ENCODE peak calls at places on chromosomes 2 and 18, in four cellular contexts. B, V, L and A are unnamed samples.

GRCh38 chr18:22983175-22983574 is 50.0 kb downstream of the RBBP8 start:
- DNase-seq in B (no peak), V (peak; percentile 6), L (no peak), A (peak; percentile 48)

GRCh38 chr2:9617749-9618148 is 13.0 kb downstream of the YWHAQ start:
- DNase-seq in B (no peak), V (no peak), L (no peak), A (no peak)

GRCh38 chr18:27838230-27838629 is 338.7 kb downstream of the CDH2 start:
- DNase-seq in B (no peak), V (no peak), L (no peak), A (no peak)

GRCh38 chr2:27071990-27072830 is 756 bp upstream of the OST4 start:
- DNase-seq in B (no peak), V (no peak), L (no peak), A (peak; percentile 68)

GRCh38 chr2:218022851-218023530 is 20.2 kb upstream of the TNS1 start:
- DNase-seq in B (no peak), V (no peak), L (no peak), A (no peak)

GRCh38 chr18:77000527-77000926 is 132.1 kb downstream of the MBP start:
- DNase-seq in B (no peak), V (peak; percentile 23), L (peak; percentile 57), A (peak; percentile 61)

GRCh38 chr2:41879367-41879871 is 168.4 kb upstream of the PKDCC start:
- DNase-seq in B (no peak), V (no peak), L (no peak), A (no peak)

GRCh38 chr2:121282800-121283382 is 2.1 kb downstream of the TFCP2L1 start:
- DNase-seq in B (no peak), V (peak; percentile 28), L (no peak), A (no peak)

GRCh38 chr2:69305712-69306611 is 81.1 kb downstream of the GFPT1 start:
- DNase-seq in B (no peak), V (no peak), L (peak; percentile 14), A (peak; percentile 62)

GRCh38 chr2:15797231-15797945 is 143.0 kb upstream of the MYCN start:
- DNase-seq in B (no peak), V (no peak), L (peak; percentile 23), A (peak; percentile 78)

GRCh38 chr2:166573393-166573792 is 79.3 kb upstream of the SCN7A start:
- DNase-seq in B (no peak), V (no peak), L (no peak), A (peak; percentile 63)

GRCh38 chr2:240230424-240230945 is 90.0 kb upstream of the OTOS start:
- DNase-seq in B (no peak), V (no peak), L (no peak), A (no peak)

GRCh38 chr18:22346968-22347611 is 70.6 kb downstream of the CTAGE1 start:
- DNase-seq in B (no peak), V (no peak), L (no peak), A (peak; percentile 81)

GRCh38 chr18:32274307-32274706 is 84.5 kb downstream of the MEP1B start:
- DNase-seq in B (no peak), V (no peak), L (no peak), A (no peak)

GRCh38 chr18:32267463-32267862 is 77.6 kb downstream of the MEP1B start:
- DNase-seq in B (no peak), V (no peak), L (no peak), A (no peak)

GRCh38 chr18:32276896-32277295 is 87.1 kb downstream of the MEP1B start:
- DNase-seq in B (no peak), V (no peak), L (no peak), A (no peak)

GRCh38 chr18:32276256-32276655 is 86.4 kb downstream of the MEP1B start:
- DNase-seq in B (no peak), V (no peak), L (no peak), A (no peak)

GRCh38 chr18:32271649-32272324 is 81.9 kb downstream of the MEP1B start:
- DNase-seq in B (no peak), V (peak; percentile 40), L (peak; percentile 56), A (peak; percentile 83)
- TF ChIP-seq JUNB in B (no peak), V (no peak), L (no peak), A (no peak)

GRCh38 chr2:23762141-23762540 is 164.8 kb downstream of the ATAD2B start:
- DNase-seq in B (no peak), V (no peak), L (no peak), A (no peak)

GRCh38 chr2:23756593-23757292 is 170.2 kb downstream of the ATAD2B start:
- DNase-seq in B (no peak), V (no peak), L (no peak), A (no peak)

GRCh38 chr2:23761638-23762037 is 165.3 kb downstream of the ATAD2B start:
- DNase-seq in B (no peak), V (no peak), L (peak; percentile 14), A (no peak)

GRCh38 chr2:23757686-23758433 is 169.1 kb downstream of the ATAD2B start:
- DNase-seq in B (no peak), V (peak; percentile 43), L (peak; percentile 31), A (no peak)

DNA sequence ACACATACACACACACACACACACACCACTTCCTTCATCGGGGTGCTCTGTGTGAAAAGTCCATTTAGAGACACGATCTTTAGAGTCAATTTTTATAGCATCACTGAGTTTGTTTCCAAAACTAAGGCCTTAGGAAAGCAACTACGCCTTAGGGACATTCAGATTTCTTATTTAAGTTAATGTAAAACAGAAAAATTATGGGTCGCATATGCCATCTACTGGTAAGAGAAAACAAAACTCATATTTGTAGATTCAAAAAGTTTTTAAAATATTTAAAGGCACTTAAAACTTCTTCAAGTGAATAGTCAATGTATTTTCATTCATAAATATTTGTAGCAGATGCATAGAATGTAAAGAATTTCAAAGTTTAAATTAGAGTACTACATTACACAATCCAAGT is 166.2 kb downstream of the ATAD2B start:
- DNase-seq in B (no peak), V (peak; percentile 10), L (no peak), A (peak; percentile 38)
- TF ChIP-seq CTCF in B (no peak), V (peak; percentile 60), L (no peak), A (no peak)

GRCh38 chr2:85212846-85213245 is 79.7 kb downstream of the TCF7L1 start:
- DNase-seq in B (no peak), V (no peak), L (no peak), A (no peak)
- TF ChIP-seq JUNB in B (no peak), V (no peak), L (no peak), A (no peak)

GRCh38 chr2:11746807-11747459 is 501 bp downstream of the LPIN1 start:
- DNase-seq in B (no peak), V (no peak), L (no peak), A (peak; percentile 66)

GRCh38 chr2:11748018-11748860 is 1.8 kb downstream of the LPIN1 start:
- DNase-seq in B (no peak), V (no peak), L (no peak), A (no peak)

GRCh38 chr2:11744631-11745394 is 1.6 kb upstream of the LPIN1 start:
- DNase-seq in B (no peak), V (peak; percentile 60), L (peak; percentile 40), A (peak; percentile 82)

GRCh38 chr2:11745613-11746375 is 638 bp upstream of the LPIN1 start:
- DNase-seq in B (no peak), V (no peak), L (no peak), A (no peak)

DNA sequence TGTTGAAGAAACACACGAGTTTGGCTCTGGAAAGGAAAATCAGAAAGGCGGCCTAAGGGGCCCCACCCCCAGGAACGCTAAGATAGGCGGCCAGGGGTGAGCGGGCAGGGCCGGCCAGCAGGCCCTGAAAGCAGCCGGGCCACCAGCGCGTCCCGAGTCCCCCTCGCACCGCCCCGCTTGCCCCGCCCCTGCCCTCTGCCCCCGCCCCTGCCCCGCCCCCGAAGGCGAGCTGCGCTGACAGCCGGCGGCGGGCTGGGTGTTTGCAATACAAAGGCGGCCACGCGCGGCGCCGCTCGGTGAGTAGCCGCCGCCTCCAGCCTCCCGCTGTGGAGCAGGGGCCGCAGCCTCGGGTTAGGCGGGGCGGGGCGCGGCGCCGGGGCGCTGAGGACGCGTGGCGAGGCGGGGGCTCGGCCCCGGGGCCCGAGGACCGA is at the start of gene LPIN1:
- DNase-seq in B (no peak), V (peak; percentile 86), L (peak; percentile 93), A (peak; percentile 91)
- TF ChIP-seq CTCF in B (no peak), V (peak; percentile 17), L (peak; percentile 39), A (no peak)

GRCh38 chr2:6352247-6352646 is 513.5 kb downstream of the CMPK2 start:
- DNase-seq in B (peak; percentile 94), V (no peak), L (no peak), A (no peak)

GRCh38 chr2:6354546-6354945 is 511.2 kb downstream of the CMPK2 start:
- DNase-seq in B (no peak), V (no peak), L (no peak), A (no peak)

GRCh38 chr2:6356127-6356761 is 509.5 kb downstream of the CMPK2 start:
- DNase-seq in B (no peak), V (no peak), L (no peak), A (no peak)

GRCh38 chr2:6353669-6354068 is 512.0 kb downstream of the CMPK2 start:
- DNase-seq in B (peak; percentile 79), V (no peak), L (no peak), A (no peak)

DNA sequence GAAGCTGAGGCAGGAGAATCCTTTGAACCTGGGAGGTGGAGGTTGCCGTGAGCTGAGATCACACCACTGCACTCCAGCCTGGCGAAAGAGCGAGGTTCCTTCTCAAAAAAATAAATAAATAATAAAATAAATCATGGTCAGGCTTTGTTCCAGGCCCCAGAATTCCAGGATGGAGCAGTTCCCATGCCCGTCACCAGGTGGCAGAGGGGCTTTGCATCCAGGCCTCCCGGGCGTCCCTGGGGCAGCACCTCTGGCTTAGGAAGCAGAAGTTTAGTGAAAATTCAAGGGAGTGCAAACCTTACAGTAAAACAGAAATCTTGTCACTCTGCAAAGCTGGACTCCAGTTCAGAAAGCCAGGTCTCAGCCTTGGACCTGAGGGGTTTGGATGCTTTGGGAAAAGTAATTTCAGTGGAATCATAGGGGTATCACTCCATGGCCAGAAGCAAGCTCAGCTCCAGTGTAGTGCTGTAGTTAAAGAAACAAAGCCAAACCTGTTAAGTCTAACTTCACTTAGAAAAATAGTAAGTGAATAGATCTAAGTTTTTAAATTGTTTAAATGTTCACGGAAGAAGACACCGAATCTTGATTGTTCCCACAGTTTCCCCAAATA is 512.7 kb downstream of the CMPK2 start:
- DNase-seq in B (no peak), V (no peak), L (no peak), A (peak; percentile 81)
- TF ChIP-seq JUNB in B (no peak), V (no peak), L (no peak), A (no peak)

DNA sequence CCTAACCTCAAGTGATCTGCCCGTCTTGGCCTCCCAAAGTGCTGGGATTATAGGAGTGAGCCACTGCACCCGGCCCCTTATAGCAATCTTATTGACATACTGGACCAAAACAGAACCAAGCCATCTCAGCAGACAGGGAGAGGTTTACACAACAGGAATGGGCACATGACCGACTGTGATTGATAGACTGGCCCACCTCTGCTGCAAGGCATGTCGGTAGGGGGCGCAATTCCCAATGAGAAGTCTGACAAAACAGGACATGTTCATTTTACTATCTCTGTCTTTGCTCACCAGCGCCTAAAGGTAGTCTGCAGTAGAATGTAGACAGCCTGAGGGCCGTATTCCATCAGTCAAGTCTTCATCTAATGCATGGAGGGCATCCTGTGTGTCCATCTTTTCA is 2.0 kb downstream of the LYPD6B start:
- DNase-seq in B (no peak), V (peak; percentile 6), L (peak; percentile 72), A (peak; percentile 89)
- TF ChIP-seq CTCF in B (peak; percentile 78), V (no peak), L (peak; percentile 74), A (peak; percentile 93)